ENCODE peak calls at places on chromosome 9, in four cellular contexts. U, R, O and P are unnamed samples.

GRCh38 chr9:136927343-136928261 is 16.9 kb downstream of the FBXW5 start:
- DNase-seq in U (no peak), R (no peak), O (no peak), P (no peak)

GRCh38 chr9:112032733-112033132 is 136.1 kb downstream of the UGCG start:
- DNase-seq in U (no peak), R (no peak), O (no peak), P (no peak)

GRCh38 chr9:136776947-136777346 is 12.6 kb upstream of the LCN15 start:
- DNase-seq in U (no peak), R (no peak), O (no peak), P (no peak)

GRCh38 chr9:1639166-1639565 is 376.0 kb upstream of the SMARCA2 start:
- DNase-seq in U (no peak), R (no peak), O (no peak), P (no peak)

GRCh38 chr9:22002038-22002437 is 7.1 kb downstream of the CDKN2B start:
- DNase-seq in U (no peak), R (no peak), O (no peak), P (no peak)

GRCh38 chr9:99000480-99001395 is 57.0 kb downstream of the COL15A1 start:
- DNase-seq in U (no peak), R (no peak), O (peak; percentile 10), P (peak; percentile 71)

GRCh38 chr9:126883636-126884035 is 23.2 kb downstream of the ZBTB34 start:
- DNase-seq in U (no peak), R (no peak), O (no peak), P (no peak)

GRCh38 chr9:106596984-106597383 is 266.0 kb upstream of the ZNF462 start:
- DNase-seq in U (no peak), R (no peak), O (no peak), P (no peak)

GRCh38 chr9:36903541-36904435 is 130.3 kb downstream of the PAX5 start:
- DNase-seq in U (peak; percentile 16), R (no peak), O (no peak), P (peak; percentile 87)

GRCh38 chr9:104907278-104907951 is 20.5 kb downstream of the ABCA1 start:
- DNase-seq in U (no peak), R (peak; percentile 73), O (peak; percentile 41), P (no peak)

GRCh38 chr9:16928179-16928945 is 57.9 kb upstream of the BNC2 start:
- DNase-seq in U (no peak), R (no peak), O (no peak), P (peak; percentile 36)

GRCh38 chr9:111839981-111840380 is 45.2 kb upstream of the SHOC1 start:
- DNase-seq in U (no peak), R (no peak), O (no peak), P (no peak)